ENCODE peak calls at places on chromosomes 12 and 14, in seven cellular contexts. V, U, B, W, K, S and M are unnamed samples.

GRCh38 chr12:1937481-1938224 is 19.2 kb upstream of the CACNA2D4 start:
- DNase-seq in V (no peak), U (no peak), B (no peak), W (no peak), K (no peak), S (no peak), M (no peak)

GRCh38 chr14:34461334-34462131 is 507 bp downstream of the SPTSSA start:
- DNase-seq in V (peak; percentile 1), U (peak; percentile 89), B (no peak), W (peak; percentile 63), K (no peak), S (peak; percentile 48), M (no peak)

GRCh38 chr14:60485600-60486251 is at the start of gene C14orf39:
- DNase-seq in V (no peak), U (no peak), B (no peak), W (no peak), K (no peak), S (no peak), M (no peak)

GRCh38 chr14:94213021-94213420 is 38.9 kb downstream of the PPP4R4 start:
- DNase-seq in V (no peak), U (no peak), B (no peak), W (no peak), K (no peak), S (no peak), M (no peak)

GRCh38 chr14:23055621-23056256 is 1.6 kb downstream of the CDH24 start:
- DNase-seq in V (no peak), U (no peak), B (no peak), W (no peak), K (no peak), S (peak; percentile 35), M (no peak)

GRCh38 chr14:83164016-83164415 is 1630.4 kb upstream of the SEL1L start:
- DNase-seq in V (no peak), U (no peak), B (no peak), W (no peak), K (no peak), S (no peak), M (no peak)

GRCh38 chr12:116955382-116956021 is 44.8 kb downstream of the FBXW8 start:
- DNase-seq in V (no peak), U (peak; percentile 28), B (no peak), W (peak; percentile 21), K (no peak), S (no peak), M (no peak)

GRCh38 chr14:71942904-71943694 is 10.9 kb downstream of the RGS6 start:
- DNase-seq in V (no peak), U (no peak), B (no peak), W (no peak), K (no peak), S (no peak), M (no peak)

GRCh38 chr14:100417466-100417865 is 94.3 kb downstream of the SLC25A47 start:
- DNase-seq in V (no peak), U (peak; percentile 55), B (no peak), W (no peak), K (no peak), S (peak; percentile 19), M (no peak)

GRCh38 chr12:117036547-117036946 is 62.7 kb downstream of the TESC start:
- DNase-seq in V (no peak), U (no peak), B (no peak), W (no peak), K (no peak), S (no peak), M (no peak)

GRCh38 chr12:95116341-95116740 is 42.9 kb upstream of the NR2C1 start:
- DNase-seq in V (no peak), U (no peak), B (no peak), W (no peak), K (no peak), S (no peak), M (no peak)

GRCh38 chr14:50045039-50045711 is 71.2 kb downstream of the VCPKMT start:
- DNase-seq in V (peak; percentile 23), U (peak; percentile 82), B (no peak), W (no peak), K (no peak), S (peak; percentile 83), M (no peak)

GRCh38 chr12:99444859-99445316 is 202.7 kb upstream of the GARIN6 start:
- DNase-seq in V (no peak), U (no peak), B (no peak), W (no peak), K (no peak), S (no peak), M (no peak)

GRCh38 chr14:57209561-57209960 is 59.1 kb downstream of the EXOC5 start:
- DNase-seq in V (no peak), U (no peak), B (no peak), W (no peak), K (no peak), S (no peak), M (no peak)

GRCh38 chr14:63840981-63841380 is 11.8 kb upstream of the SYNE2 start:
- DNase-seq in V (peak; percentile 30), U (peak; percentile 44), B (no peak), W (no peak), K (peak; percentile 34), S (no peak), M (peak; percentile 39)

GRCh38 chr12:57472391-57472790 is 7.3 kb downstream of the ARHGAP9 start:
- DNase-seq in V (no peak), U (no peak), B (no peak), W (no peak), K (no peak), S (no peak), M (no peak)

GRCh38 chr12:6613776-6614512 is 6.8 kb upstream of the CHD4 start:
- DNase-seq in V (peak; percentile 43), U (peak; percentile 97), B (peak; percentile 28), W (peak; percentile 100), K (no peak), S (peak; percentile 94), M (no peak)

GRCh38 chr12:75635606-75636444 is 124.4 kb upstream of the KRR1 start:
- DNase-seq in V (no peak), U (peak; percentile 97), B (no peak), W (no peak), K (no peak), S (no peak), M (no peak)

GRCh38 chr12:30463636-30464035 is 232.0 kb downstream of the IPO8 start:
- DNase-seq in V (no peak), U (no peak), B (no peak), W (no peak), K (no peak), S (no peak), M (no peak)

GRCh38 chr12:124694846-124695497 is 127.6 kb upstream of the NCOR2 start:
- DNase-seq in V (no peak), U (no peak), B (no peak), W (peak; percentile 58), K (no peak), S (peak; percentile 74), M (no peak)